ENCODE peak calls at places on chromosomes 6 and 20, in four cellular contexts. One of them, this sample, is unnamed.

GRCh38 chr6:52603000-52603795 is 26.3 kb upstream of the TRAM2 start:
- DNase-seq in K562: no peak
- DNase-seq in HepG2: no peak
- DNase-seq in SK-N-SH: no peak
- DNase-seq in this sample: no peak

GRCh38 chr6:72418495-72418894 is 203.4 kb upstream of the KCNQ5 start:
- DNase-seq in K562: no peak
- DNase-seq in HepG2: no peak
- DNase-seq in SK-N-SH: no peak
- DNase-seq in this sample: no peak

GRCh38 chr6:4208158-4208557 is 72.8 kb upstream of the ECI2 start:
- DNase-seq in K562: no peak
- DNase-seq in HepG2: no peak
- DNase-seq in SK-N-SH: no peak
- DNase-seq in this sample: no peak

GRCh38 chr6:7921582-7922199 is 11.1 kb upstream of the TXNDC5 start:
- DNase-seq in K562: no peak
- DNase-seq in HepG2: no peak
- DNase-seq in SK-N-SH: no peak
- DNase-seq in this sample: no peak

GRCh38 chr6:20366082-20366834 is 35.4 kb upstream of the E2F3 start:
- DNase-seq in K562: no peak
- DNase-seq in HepG2: no peak
- DNase-seq in SK-N-SH: no peak
- DNase-seq in this sample: no peak

GRCh38 chr6:46263709-46264091 is 92.9 kb upstream of the ENPP5 start:
- DNase-seq in K562: no peak
- DNase-seq in HepG2: no peak
- DNase-seq in SK-N-SH: no peak
- DNase-seq in this sample: no peak

GRCh38 chr6:53961679-53962370 is 149.4 kb upstream of the MLIP start:
- DNase-seq in K562: no peak
- DNase-seq in HepG2: no peak
- DNase-seq in SK-N-SH: no peak
- DNase-seq in this sample: no peak

GRCh38 chr20:13119583-13119982 is 101.5 kb upstream of the ISM1 start:
- DNase-seq in K562: peak
- DNase-seq in HepG2: peak
- DNase-seq in SK-N-SH: peak
- DNase-seq in this sample: no peak

GRCh38 chr20:50724851-50725721 is 6.3 kb upstream of the PARD6B start:
- DNase-seq in K562: peak
- DNase-seq in HepG2: peak
- DNase-seq in SK-N-SH: peak
- DNase-seq in this sample: no peak

GRCh38 chr6:83038246-83038645 is 27.4 kb downstream of the UBE3D start:
- DNase-seq in K562: no peak
- DNase-seq in HepG2: no peak
- DNase-seq in SK-N-SH: no peak
- DNase-seq in this sample: no peak

GRCh38 chr6:128516514-128516898 is 3.9 kb downstream of the PTPRK start:
- DNase-seq in K562: no peak
- DNase-seq in HepG2: peak
- DNase-seq in SK-N-SH: no peak
- DNase-seq in this sample: no peak

GRCh38 chr6:107421696-107422256 is 37.6 kb downstream of the PDSS2 start:
- DNase-seq in K562: no peak
- DNase-seq in HepG2: peak
- DNase-seq in SK-N-SH: no peak
- DNase-seq in this sample: no peak

GRCh38 chr20:42688576-42688975 is 501.1 kb downstream of the PTPRT start:
- DNase-seq in K562: no peak
- DNase-seq in HepG2: no peak
- DNase-seq in SK-N-SH: no peak
- DNase-seq in this sample: no peak

GRCh38 chr20:38187512-38187911 is 22.4 kb upstream of the TGM2 start:
- DNase-seq in K562: peak
- DNase-seq in HepG2: peak
- DNase-seq in SK-N-SH: no peak
- DNase-seq in this sample: no peak

GRCh38 chr20:24694157-24694726 is 224.8 kb downstream of the SYNDIG1 start:
- DNase-seq in K562: no peak
- DNase-seq in HepG2: no peak
- DNase-seq in SK-N-SH: peak
- DNase-seq in this sample: no peak

GRCh38 chr6:34810936-34811632 is 19.2 kb downstream of the BLTP3A start:
- DNase-seq in K562: no peak
- DNase-seq in HepG2: peak
- DNase-seq in SK-N-SH: no peak
- DNase-seq in this sample: peak

GRCh38 chr6:130681028-130681427 is 146.2 kb upstream of the SMLR1 start:
- DNase-seq in K562: no peak
- DNase-seq in HepG2: no peak
- DNase-seq in SK-N-SH: no peak
- DNase-seq in this sample: no peak

GRCh38 chr20:50916257-50916656 is 15.0 kb downstream of the ADNP start:
- DNase-seq in K562: peak
- DNase-seq in HepG2: no peak
- DNase-seq in SK-N-SH: no peak
- DNase-seq in this sample: no peak

GRCh38 chr6:168128631-168129291 is 49.7 kb upstream of the FRMD1 start:
- DNase-seq in K562: no peak
- DNase-seq in HepG2: no peak
- DNase-seq in SK-N-SH: no peak
- DNase-seq in this sample: no peak

GRCh38 chr6:168303982-168304751 is 15.4 kb downstream of the DACT2 start:
- DNase-seq in K562: no peak
- DNase-seq in HepG2: no peak
- DNase-seq in SK-N-SH: no peak
- DNase-seq in this sample: no peak

GRCh38 chr20:37243937-37244571 is 17.6 kb downstream of the GHRH start:
- DNase-seq in K562: no peak
- DNase-seq in HepG2: no peak
- DNase-seq in SK-N-SH: no peak
- DNase-seq in this sample: no peak

GRCh38 chr6:113610377-113610988 is 246.7 kb upstream of the MARCKS start:
- DNase-seq in K562: no peak
- DNase-seq in HepG2: no peak
- DNase-seq in SK-N-SH: peak
- DNase-seq in this sample: no peak

GRCh38 chr20:13995086-13995665 is at the start of gene MACROD2:
- DNase-seq in K562: peak
- DNase-seq in HepG2: peak
- DNase-seq in SK-N-SH: peak
- DNase-seq in this sample: no peak

GRCh38 chr20:50510706-50511401 is 671 bp downstream of the PTPN1 start:
- DNase-seq in K562: no peak
- DNase-seq in HepG2: peak
- DNase-seq in SK-N-SH: no peak
- DNase-seq in this sample: no peak

GRCh38 chr6:67885081-67886033 is 749.7 kb upstream of the ADGRB3 start:
- DNase-seq in K562: no peak
- DNase-seq in HepG2: no peak
- DNase-seq in SK-N-SH: no peak
- DNase-seq in this sample: no peak

GRCh38 chr6:122797537-122797936 is 8.5 kb downstream of the SMPDL3A start:
- DNase-seq in K562: no peak
- DNase-seq in HepG2: no peak
- DNase-seq in SK-N-SH: no peak
- DNase-seq in this sample: no peak

GRCh38 chr20:37071481-37071911 is 24.3 kb downstream of the RBL1 start:
- DNase-seq in K562: no peak
- DNase-seq in HepG2: no peak
- DNase-seq in SK-N-SH: no peak
- DNase-seq in this sample: peak

DNA sequence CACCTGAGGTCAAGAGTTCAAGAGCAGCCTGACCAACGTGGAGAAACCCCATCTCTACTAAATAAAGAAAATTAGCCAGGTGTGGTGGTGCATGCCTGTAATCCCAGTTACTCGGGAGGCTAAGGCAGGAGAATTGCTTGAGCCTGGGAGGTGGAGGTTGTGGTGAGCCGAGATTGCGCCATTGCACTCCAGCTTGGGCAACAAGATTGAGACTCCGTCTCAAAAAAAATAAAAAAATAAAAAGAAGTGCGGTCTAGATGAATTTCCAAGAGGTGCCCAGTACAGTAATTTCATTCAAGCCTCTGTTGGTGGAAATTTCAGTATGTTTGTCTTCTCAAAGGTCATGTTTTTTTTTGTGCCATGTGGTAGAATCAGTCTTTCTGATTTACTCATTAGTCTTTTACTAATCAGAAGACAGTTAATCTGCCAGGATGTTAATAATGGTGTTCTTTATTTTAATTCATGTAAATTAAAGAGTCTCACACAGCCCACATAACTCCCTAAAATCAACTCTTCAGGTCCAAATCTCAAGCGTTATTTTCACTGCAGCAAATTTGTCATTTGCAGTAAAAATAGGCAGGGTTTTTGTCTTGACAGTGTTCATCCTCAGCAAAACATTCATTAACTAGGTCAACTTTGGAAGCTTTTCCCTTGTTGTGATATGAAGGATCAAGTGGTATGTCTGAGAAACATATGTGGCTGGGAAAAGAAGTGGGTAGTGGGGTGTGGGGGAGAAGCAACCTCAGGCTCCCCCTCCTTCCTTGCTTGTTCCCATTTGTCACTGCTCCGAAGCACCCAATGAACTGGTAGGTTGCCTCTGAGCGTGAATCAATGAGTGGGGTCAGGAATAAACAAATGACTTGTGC is 13.3 kb downstream of the TP53INP2 start:
- DNase-seq in K562: no peak
- DNase-seq in HepG2: peak
- DNase-seq in SK-N-SH: no peak
- DNase-seq in this sample: no peak
- TF ChIP-seq ZBTB33 in K562: no peak
- TF ChIP-seq ZBTB33 in HepG2: peak
- TF ChIP-seq ZBTB33 in SK-N-SH: no peak
- TF ChIP-seq ZBTB33 in this sample: no peak

DNA sequence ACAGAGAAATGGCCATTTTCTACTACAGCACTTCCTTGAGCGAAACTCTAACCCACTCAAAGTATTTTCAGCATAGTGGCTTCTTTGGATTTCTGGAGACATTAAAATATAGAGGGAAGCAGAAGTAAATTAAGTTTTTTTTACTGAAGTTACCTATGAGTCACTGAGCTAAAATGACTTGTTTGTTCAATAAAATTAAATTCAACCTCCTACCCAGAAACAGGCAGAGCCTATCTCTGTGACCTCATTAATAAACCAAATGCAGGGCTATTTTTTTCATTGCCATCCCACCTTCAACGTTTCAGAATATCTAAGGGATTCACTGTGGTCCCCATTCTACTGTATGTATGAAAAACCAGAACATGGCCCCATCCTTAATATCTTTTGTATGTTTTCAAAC is 133.0 kb downstream of the MTFR2 start:
- DNase-seq in K562: no peak
- DNase-seq in HepG2: no peak
- DNase-seq in SK-N-SH: no peak
- DNase-seq in this sample: no peak
- TF ChIP-seq MAX in K562: no peak
- TF ChIP-seq MAX in HepG2: no peak
- TF ChIP-seq MAX in SK-N-SH: no peak
- TF ChIP-seq MAX in this sample: no peak

DNA sequence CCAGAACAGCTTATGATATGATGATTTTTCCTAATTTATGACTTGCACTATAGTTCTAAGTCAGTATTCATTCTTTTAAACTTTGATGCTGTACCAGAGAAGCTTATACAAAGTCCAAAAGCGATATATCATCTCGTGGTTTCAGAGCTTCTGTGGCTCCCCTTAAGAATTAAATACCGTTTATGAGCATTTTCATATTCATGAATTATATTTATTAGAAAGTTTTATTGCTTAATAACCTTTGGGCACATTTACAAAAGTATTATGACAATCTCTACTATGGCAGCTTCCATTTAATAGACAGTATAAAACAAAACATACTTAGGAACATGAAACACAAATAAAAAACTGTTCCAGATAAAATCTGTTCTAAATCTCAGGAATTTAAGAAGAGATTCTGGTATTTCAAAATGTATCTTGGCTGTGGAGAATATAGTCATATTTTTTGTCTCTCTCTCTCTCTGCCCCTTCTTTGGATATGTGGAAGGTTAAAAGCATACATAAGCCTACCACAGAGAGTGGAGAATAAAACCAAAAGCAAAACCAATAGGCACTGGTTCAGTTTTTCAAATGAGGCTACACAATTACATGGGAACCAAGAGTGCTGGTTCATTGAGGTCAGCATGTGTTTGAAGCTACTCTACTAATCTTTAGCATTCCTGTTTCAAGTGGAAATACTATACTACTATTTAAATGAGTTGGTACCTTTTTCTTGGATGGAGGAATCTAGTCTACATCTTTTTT is 884.5 kb upstream of the GJE1 start:
- DNase-seq in K562: no peak
- DNase-seq in HepG2: no peak
- DNase-seq in SK-N-SH: no peak
- DNase-seq in this sample: no peak
- TF ChIP-seq EP300 in K562: no peak
- TF ChIP-seq EP300 in HepG2: no peak
- TF ChIP-seq EP300 in SK-N-SH: no peak
- TF ChIP-seq EP300 in this sample: no peak

GRCh38 chr20:2164421-2164820 is 62.8 kb downstream of the STK35 start:
- DNase-seq in K562: no peak
- DNase-seq in HepG2: no peak
- DNase-seq in SK-N-SH: no peak
- DNase-seq in this sample: no peak

GRCh38 chr20:2163312-2163711 is 61.7 kb downstream of the STK35 start:
- DNase-seq in K562: no peak
- DNase-seq in HepG2: no peak
- DNase-seq in SK-N-SH: no peak
- DNase-seq in this sample: no peak

GRCh38 chr20:2162823-2163166 is 61.2 kb downstream of the STK35 start:
- DNase-seq in K562: no peak
- DNase-seq in HepG2: no peak
- DNase-seq in SK-N-SH: no peak
- DNase-seq in this sample: no peak

GRCh38 chr20:2163757-2164156 is 62.1 kb downstream of the STK35 start:
- DNase-seq in K562: no peak
- DNase-seq in HepG2: no peak
- DNase-seq in SK-N-SH: no peak
- DNase-seq in this sample: no peak

DNA sequence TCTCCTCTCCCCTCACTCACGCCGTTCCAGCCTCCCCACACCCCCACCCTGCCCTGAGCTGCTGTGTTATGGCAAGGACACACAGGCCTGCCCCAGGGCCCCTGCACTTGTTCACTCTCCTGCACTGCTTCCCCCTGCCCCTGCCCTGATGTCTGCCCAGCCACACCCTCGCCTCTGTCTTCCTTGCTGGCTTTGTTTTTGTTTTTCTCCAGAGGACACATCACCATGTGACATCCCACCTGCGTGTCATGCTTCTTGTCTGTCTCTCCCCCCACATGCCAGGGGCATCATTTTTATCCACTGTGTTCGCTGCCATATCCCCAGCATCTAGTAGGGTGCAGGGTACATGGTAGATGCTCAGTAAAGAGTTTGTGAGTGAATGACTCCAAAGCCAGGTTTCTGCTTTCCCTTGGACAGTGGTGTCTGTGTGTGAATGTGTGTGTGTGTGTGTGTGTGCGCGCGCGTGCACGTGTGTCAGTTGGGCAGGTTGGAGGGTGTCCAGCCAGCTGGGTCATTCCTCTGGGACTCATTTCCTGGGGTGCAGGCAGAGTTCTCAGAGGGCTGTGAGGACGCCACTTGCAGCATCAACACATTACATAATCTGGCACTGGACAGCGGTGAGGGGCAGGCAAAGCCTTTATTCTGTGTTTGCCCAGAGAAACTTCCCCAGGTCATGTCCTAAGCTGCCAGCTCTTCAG is 60.6 kb downstream of the STK35 start:
- DNase-seq in K562: no peak
- DNase-seq in HepG2: no peak
- DNase-seq in SK-N-SH: no peak
- DNase-seq in this sample: no peak
- TF ChIP-seq ZBTB33 in K562: no peak
- TF ChIP-seq ZBTB33 in HepG2: no peak
- TF ChIP-seq ZBTB33 in SK-N-SH: no peak
- TF ChIP-seq ZBTB33 in this sample: no peak